ENCODE peak calls at places on chromosome 13, in seven cellular contexts. One of them, this sample, is unnamed.

GRCh38 chr13:81762449-81762848 is 1421.5 kb upstream of the SPRY2 start:
- DNase-seq in T-helper 2 cell: no peak
- DNase-seq in HEK293T: no peak
- DNase-seq in progenitor cell of endocrine pancreas: no peak
- DNase-seq in T-cell: no peak
- DNase-seq in DMS53: no peak
- DNase-seq in cardiac muscle cell: no peak
- DNase-seq in this sample: no peak

GRCh38 chr13:28744091-28744536 is 25.3 kb upstream of the SLC46A3 start:
- DNase-seq in T-helper 2 cell: no peak
- DNase-seq in HEK293T: no peak
- DNase-seq in progenitor cell of endocrine pancreas: no peak
- DNase-seq in T-cell: no peak
- DNase-seq in DMS53: no peak
- DNase-seq in cardiac muscle cell: peak
- DNase-seq in this sample: peak

GRCh38 chr13:94972262-94972661 is 259.9 kb upstream of the SOX21 start:
- DNase-seq in T-helper 2 cell: no peak
- DNase-seq in HEK293T: no peak
- DNase-seq in progenitor cell of endocrine pancreas: no peak
- DNase-seq in T-cell: no peak
- DNase-seq in DMS53: no peak
- DNase-seq in cardiac muscle cell: no peak
- DNase-seq in this sample: no peak

GRCh38 chr13:26529441-26529840 is 28.0 kb upstream of the WASF3 start:
- DNase-seq in T-helper 2 cell: no peak
- DNase-seq in HEK293T: peak
- DNase-seq in progenitor cell of endocrine pancreas: peak
- DNase-seq in T-cell: no peak
- DNase-seq in DMS53: peak
- DNase-seq in cardiac muscle cell: peak
- DNase-seq in this sample: peak

GRCh38 chr13:67224148-67224846 is 5.8 kb downstream of the PCDH9 start:
- DNase-seq in T-helper 2 cell: no peak
- DNase-seq in HEK293T: peak
- DNase-seq in progenitor cell of endocrine pancreas: no peak
- DNase-seq in T-cell: peak
- DNase-seq in DMS53: peak
- DNase-seq in cardiac muscle cell: peak
- DNase-seq in this sample: peak

GRCh38 chr13:29230446-29230845 is 365.0 kb downstream of the SLC7A1 start:
- DNase-seq in T-helper 2 cell: no peak
- DNase-seq in HEK293T: no peak
- DNase-seq in progenitor cell of endocrine pancreas: no peak
- DNase-seq in T-cell: no peak
- DNase-seq in DMS53: no peak
- DNase-seq in cardiac muscle cell: no peak
- DNase-seq in this sample: no peak

GRCh38 chr13:80399340-80400163 is 58.6 kb upstream of the SPRY2 start:
- DNase-seq in T-helper 2 cell: no peak
- DNase-seq in HEK293T: no peak
- DNase-seq in progenitor cell of endocrine pancreas: no peak
- DNase-seq in T-cell: no peak
- DNase-seq in DMS53: peak
- DNase-seq in cardiac muscle cell: no peak
- DNase-seq in this sample: no peak

GRCh38 chr13:113350065-113350937 is 13.6 kb downstream of the GRTP1 start:
- DNase-seq in T-helper 2 cell: no peak
- DNase-seq in HEK293T: no peak
- DNase-seq in progenitor cell of endocrine pancreas: no peak
- DNase-seq in T-cell: no peak
- DNase-seq in DMS53: no peak
- DNase-seq in cardiac muscle cell: no peak
- DNase-seq in this sample: peak

GRCh38 chr13:42553098-42554046 is 20.6 kb upstream of the TNFSF11 start:
- DNase-seq in T-helper 2 cell: no peak
- DNase-seq in HEK293T: no peak
- DNase-seq in progenitor cell of endocrine pancreas: no peak
- DNase-seq in T-cell: no peak
- DNase-seq in DMS53: peak
- DNase-seq in cardiac muscle cell: peak
- DNase-seq in this sample: no peak

GRCh38 chr13:112808377-112809140 is 118.7 kb downstream of the ATP11A start:
- DNase-seq in T-helper 2 cell: no peak
- DNase-seq in HEK293T: no peak
- DNase-seq in progenitor cell of endocrine pancreas: no peak
- DNase-seq in T-cell: no peak
- DNase-seq in DMS53: no peak
- DNase-seq in cardiac muscle cell: no peak
- DNase-seq in this sample: no peak

GRCh38 chr13:34591801-34592454 is 350.1 kb upstream of the NBEA start:
- DNase-seq in T-helper 2 cell: no peak
- DNase-seq in HEK293T: no peak
- DNase-seq in progenitor cell of endocrine pancreas: no peak
- DNase-seq in T-cell: no peak
- DNase-seq in DMS53: peak
- DNase-seq in cardiac muscle cell: no peak
- DNase-seq in this sample: no peak

GRCh38 chr13:84431646-84432045 is 549.4 kb upstream of the SLITRK1 start:
- DNase-seq in T-helper 2 cell: no peak
- DNase-seq in HEK293T: no peak
- DNase-seq in progenitor cell of endocrine pancreas: no peak
- DNase-seq in T-cell: no peak
- DNase-seq in DMS53: no peak
- DNase-seq in cardiac muscle cell: no peak
- DNase-seq in this sample: no peak

GRCh38 chr13:112680741-112681360 is 9.0 kb upstream of the ATP11A start:
- DNase-seq in T-helper 2 cell: no peak
- DNase-seq in HEK293T: no peak
- DNase-seq in progenitor cell of endocrine pancreas: no peak
- DNase-seq in T-cell: no peak
- DNase-seq in DMS53: no peak
- DNase-seq in cardiac muscle cell: no peak
- DNase-seq in this sample: no peak

GRCh38 chr13:27037571-27037970 is 134.0 kb downstream of the USP12 start:
- DNase-seq in T-helper 2 cell: no peak
- DNase-seq in HEK293T: no peak
- DNase-seq in progenitor cell of endocrine pancreas: no peak
- DNase-seq in T-cell: no peak
- DNase-seq in DMS53: peak
- DNase-seq in cardiac muscle cell: no peak
- DNase-seq in this sample: no peak

GRCh38 chr13:109756778-109757177 is 29.6 kb downstream of the IRS2 start:
- DNase-seq in T-helper 2 cell: no peak
- DNase-seq in HEK293T: no peak
- DNase-seq in progenitor cell of endocrine pancreas: no peak
- DNase-seq in T-cell: no peak
- DNase-seq in DMS53: no peak
- DNase-seq in cardiac muscle cell: no peak
- DNase-seq in this sample: no peak

GRCh38 chr13:82088781-82089180 is 1747.9 kb upstream of the SPRY2 start:
- DNase-seq in T-helper 2 cell: no peak
- DNase-seq in HEK293T: no peak
- DNase-seq in progenitor cell of endocrine pancreas: no peak
- DNase-seq in T-cell: no peak
- DNase-seq in DMS53: no peak
- DNase-seq in cardiac muscle cell: no peak
- DNase-seq in this sample: no peak

GRCh38 chr13:30145709-30146367 is 161.5 kb downstream of the KATNAL1 start:
- DNase-seq in T-helper 2 cell: peak
- DNase-seq in HEK293T: no peak
- DNase-seq in progenitor cell of endocrine pancreas: no peak
- DNase-seq in T-cell: no peak
- DNase-seq in DMS53: no peak
- DNase-seq in cardiac muscle cell: no peak
- DNase-seq in this sample: no peak

GRCh38 chr13:113129921-113130750 is 7.5 kb downstream of the F10 start:
- DNase-seq in T-helper 2 cell: no peak
- DNase-seq in HEK293T: no peak
- DNase-seq in progenitor cell of endocrine pancreas: peak
- DNase-seq in T-cell: no peak
- DNase-seq in DMS53: no peak
- DNase-seq in cardiac muscle cell: peak
- DNase-seq in this sample: no peak